ENCODE peak calls at places on chromosomes 7 and 10, in four cellular contexts. Q is AG10803, J is A549, P is HepG2. Y is an unnamed sample.

GRCh38 chr7:41319601-41320000 is 383.3 kb downstream of the INHBA start:
- DNase-seq in Q (peak; percentile 66), J (no peak), P (no peak), Y (no peak)

GRCh38 chr10:30538086-30538485 is 91.5 kb downstream of the LYZL2 start:
- DNase-seq in P (peak; percentile 80), Q (peak; percentile 41), J (peak; percentile 57), Y (no peak)

GRCh38 chr10:114632869-114633715 is 25.0 kb downstream of the ABLIM1 start:
- DNase-seq in Q (peak; percentile 90), P (peak; percentile 43), J (peak; percentile 80), Y (no peak)

GRCh38 chr10:92290076-92290836 is 622 bp downstream of the CPEB3 start:
- DNase-seq in J (peak; percentile 38), Q (peak; percentile 38), P (peak; percentile 23), Y (peak; percentile 80)

GRCh38 chr7:150631866-150632864 is at the start of gene GIMAP6:
- DNase-seq in Q (no peak), P (no peak), J (no peak), Y (no peak)

GRCh38 chr7:106332186-106332585 is 47.4 kb upstream of the NAMPT start:
- DNase-seq in P (no peak), Q (peak; percentile 30), J (no peak), Y (no peak)

GRCh38 chr7:12861070-12861469 is 173.6 kb downstream of the ARL4A start:
- DNase-seq in Q (no peak), J (no peak), P (no peak), Y (no peak)

GRCh38 chr7:46900312-46901263 is 681.3 kb downstream of the TNS3 start:
- DNase-seq in P (no peak), J (no peak), Q (no peak), Y (peak; percentile 42)

GRCh38 chr10:25226775-25227682 is 52.2 kb downstream of the GPR158 start:
- DNase-seq in J (no peak), P (peak; percentile 21), Q (peak; percentile 51), Y (peak; percentile 59)

GRCh38 chr10:51792678-51793077 is 93.3 kb upstream of the CSTF2T start:
- DNase-seq in Q (no peak), P (no peak), J (no peak), Y (no peak)

DNA sequence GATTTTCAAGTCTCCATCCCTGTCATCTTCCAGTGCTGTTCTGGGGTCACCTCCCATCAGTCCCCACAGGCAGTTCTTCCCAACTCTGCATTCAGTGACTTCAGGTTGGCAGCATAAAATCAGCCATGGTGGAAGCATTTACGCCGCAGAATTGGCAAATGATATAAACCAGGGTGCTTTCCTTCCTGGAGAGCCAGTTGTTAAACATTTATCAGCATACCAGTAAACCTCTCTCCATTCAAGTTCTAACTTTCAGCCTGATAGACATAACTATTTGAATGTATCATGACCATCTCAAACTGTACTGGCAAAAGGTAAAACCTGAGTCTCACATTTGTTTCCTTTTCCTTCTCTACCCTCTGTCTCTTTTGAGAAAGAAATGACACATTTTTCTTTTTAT is 69.7 kb upstream of the ITPRID1 start:
- DNase-seq in Q (no peak), P (no peak), J (no peak), Y (no peak)
- H3K4me3 ChIP-seq in Q (no peak overlapping the region), P (no peak overlapping the region), J (no peak overlapping the region), Y (no peak overlapping the region)

DNA sequence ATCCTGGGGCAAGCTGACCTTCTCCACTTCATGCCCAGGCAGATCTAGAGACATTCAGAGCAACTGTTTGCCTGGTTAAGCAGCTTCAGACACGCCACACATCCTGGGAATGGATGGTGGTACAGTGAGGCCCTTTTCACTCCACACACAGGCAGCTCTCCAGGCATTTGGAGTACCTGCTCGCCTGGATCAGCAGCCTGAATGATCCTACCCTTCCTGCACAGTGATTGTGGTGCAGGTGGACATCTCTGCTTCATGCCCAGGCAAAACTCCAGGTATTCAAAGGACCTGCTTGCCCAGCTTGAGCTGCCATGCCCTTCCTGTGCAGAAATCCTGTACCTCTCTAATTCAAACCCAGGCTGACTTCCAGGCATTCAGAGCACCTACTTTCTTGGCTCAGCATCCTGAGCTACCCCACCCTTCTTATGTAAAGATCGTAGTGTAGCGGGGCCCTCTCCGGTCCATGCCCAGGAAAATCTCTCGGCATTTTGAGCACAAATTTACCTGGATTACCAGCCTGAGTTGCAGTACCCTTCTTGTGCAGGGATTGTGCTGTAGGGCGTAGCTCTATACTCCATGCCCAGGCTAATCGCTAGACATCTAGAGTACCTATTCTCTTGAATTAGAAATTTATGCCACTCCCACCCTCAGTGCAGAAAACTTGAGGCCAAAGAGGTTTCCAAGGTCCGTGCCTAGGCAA is 972.8 kb downstream of the ANKRD7 start:
- DNase-seq in P (no peak), J (no peak), Q (no peak), Y (no peak)
- H3K4me3 ChIP-seq in P (no peak overlapping the region), J (no peak overlapping the region), Q (no peak overlapping the region), Y (no peak overlapping the region)

GRCh38 chr10:128018236-128018635 is 108.0 kb downstream of the MKI67 start:
- DNase-seq in J (no peak), Q (peak; percentile 8), P (no peak), Y (no peak)
- H3K4me3 ChIP-seq in J (no peak overlapping the region), Q (no peak overlapping the region), P (no peak overlapping the region), Y (no peak overlapping the region)

DNA sequence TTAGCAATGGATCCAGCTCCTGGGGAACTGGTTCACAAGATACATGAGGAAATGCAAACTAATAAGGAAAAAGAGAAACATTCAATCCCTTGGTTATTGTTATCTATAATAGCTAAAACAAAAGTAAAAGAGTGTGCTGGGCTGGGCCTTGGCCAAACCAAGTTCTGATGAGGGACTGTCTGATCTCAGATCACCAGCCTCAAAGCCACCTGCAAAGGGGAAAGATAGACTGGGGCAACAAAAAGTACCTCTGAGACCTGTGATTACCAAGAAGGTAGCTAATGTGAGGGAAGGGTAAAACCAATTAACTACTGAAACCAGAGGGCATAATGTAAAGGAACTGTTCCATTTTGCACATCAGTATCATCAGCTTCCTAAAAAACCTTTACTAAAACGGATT is 51.2 kb downstream of the HTR7 start:
- DNase-seq in P (no peak), J (no peak), Q (no peak), Y (no peak)
- H3K4me3 ChIP-seq in P (no peak overlapping the region), J (no peak overlapping the region), Q (no peak overlapping the region), Y (no peak overlapping the region)

Y was measured in LNCaP clone FGC.